ENCODE peak calls at places on chromosomes 4 and X, in six cellular contexts. R is upper lobe of right lung, U is PC-9, I is neural crest cell, N is colonic mucosa, J is GM12878. S is an unnamed sample.
A peak's percentile ranks its signal among the peaks of the same experiment; 100 is the strongest.

GRCh38 chr4:184596044-184596616 is 53.1 kb downstream of the CASP3 start:
- DNase-seq in R (no peak), U (no peak), I (no peak), N (no peak), J (no peak), S (no peak)

GRCh38 chr4:39051454-39051853 is 10.6 kb upstream of the KLHL5 start:
- DNase-seq in R (no peak), U (no peak), I (no peak), N (no peak), J (no peak), S (no peak)

GRCh38 chr4:59223292-59223941 is 1976.7 kb upstream of the ADGRL3 start:
- DNase-seq in R (no peak), U (no peak), I (no peak), N (no peak), J (no peak), S (no peak)

GRCh38 chr4:27692098-27692679 is 831.5 kb downstream of the STIM2 start:
- DNase-seq in R (no peak), U (peak; percentile 4), I (no peak), N (no peak), J (no peak), S (no peak)

GRCh38 chr4:107275192-107275591 is 239.1 kb upstream of the DKK2 start:
- DNase-seq in R (no peak), U (no peak), I (no peak), N (no peak), J (no peak), S (no peak)

GRCh38 chr4:57023104-57023503 is 44.4 kb downstream of the POLR2B start:
- DNase-seq in R (no peak), U (no peak), I (no peak), N (no peak), J (no peak), S (no peak)

GRCh38 chr4:145307120-145307519 is 126.7 kb upstream of the OTUD4 start:
- DNase-seq in R (no peak), U (no peak), I (no peak), N (no peak), J (no peak), S (no peak)

GRCh38 chr4:85681194-85681803 is 206.3 kb downstream of the ARHGAP24 start:
- DNase-seq in R (no peak), U (no peak), I (no peak), N (peak; percentile 33), J (no peak), S (no peak)

GRCh38 chr4:21469438-21470032 is 479.0 kb downstream of the KCNIP4 start:
- DNase-seq in R (no peak), U (no peak), I (no peak), N (no peak), J (no peak), S (no peak)

GRCh38 chrX:18617351-18617750 is 54.6 kb downstream of the RS1 start:
- DNase-seq in R (no peak), U (peak; percentile 20), I (no peak), N (peak; percentile 67), J (no peak), S (no peak)

GRCh38 chrX:48676106-48676892 is 7.3 kb upstream of the WAS start:
- DNase-seq in R (peak; percentile 94), U (peak; percentile 80), I (peak; percentile 74), N (peak; percentile 88), J (peak; percentile 61), S (peak; percentile 91)

GRCh38 chr4:30718021-30718888 is 1.9 kb upstream of the PCDH7 start:
- DNase-seq in R (no peak), U (peak; percentile 46), I (peak; percentile 57), N (peak; percentile 49), J (no peak), S (no peak)

GRCh38 chr4:30714408-30715031 is 5.6 kb upstream of the PCDH7 start:
- DNase-seq in R (no peak), U (peak; percentile 35), I (peak; percentile 53), N (peak; percentile 47), J (no peak), S (no peak)

GRCh38 chr4:30716671-30717207 is 3.4 kb upstream of the PCDH7 start:
- DNase-seq in R (no peak), U (peak; percentile 12), I (peak; percentile 22), N (peak; percentile 20), J (no peak), S (no peak)

GRCh38 chr4:30717208-30718020 is 2.8 kb upstream of the PCDH7 start:
- DNase-seq in R (peak; percentile 71), U (peak; percentile 60), I (peak; percentile 57), N (peak; percentile 37), J (no peak), S (no peak)

GRCh38 chr4:30716158-30716557 is 4.0 kb upstream of the PCDH7 start:
- DNase-seq in R (no peak), U (no peak), I (no peak), N (no peak), J (no peak), S (no peak)
- TF ChIP-seq CTCF in R (peak; percentile 51), U (peak; percentile 76), I (peak; percentile 71), N (peak; percentile 37), J (peak; percentile 51), S (no peak)

GRCh38 chr4:173519130-173520101 is 10.6 kb downstream of the HAND2 start:
- DNase-seq in R (no peak), U (no peak), I (no peak), N (no peak), J (no peak), S (no peak)

GRCh38 chr4:173521474-173522159 is 8.4 kb downstream of the HAND2 start:
- DNase-seq in R (no peak), U (no peak), I (no peak), N (no peak), J (no peak), S (no peak)

GRCh38 chr4:173522874-173523395 is 7.1 kb downstream of the HAND2 start:
- DNase-seq in R (no peak), U (no peak), I (no peak), N (no peak), J (no peak), S (peak; percentile 70)

GRCh38 chr4:173522160-173522873 is 7.7 kb downstream of the HAND2 start:
- DNase-seq in R (no peak), U (no peak), I (no peak), N (peak; percentile 60), J (no peak), S (peak; percentile 95)

GRCh38 chr4:173520921-173521473 is 9.0 kb downstream of the HAND2 start:
- DNase-seq in R (no peak), U (no peak), I (no peak), N (no peak), J (no peak), S (no peak)
- TF ChIP-seq CTCF in R (no peak), U (no peak), I (no peak), N (no peak), J (no peak), S (no peak)

GRCh38 chrX:68594769-68595168 is 52.7 kb upstream of the STARD8 start:
- DNase-seq in R (no peak), U (no peak), I (no peak), N (no peak), J (no peak), S (no peak)

DNA sequence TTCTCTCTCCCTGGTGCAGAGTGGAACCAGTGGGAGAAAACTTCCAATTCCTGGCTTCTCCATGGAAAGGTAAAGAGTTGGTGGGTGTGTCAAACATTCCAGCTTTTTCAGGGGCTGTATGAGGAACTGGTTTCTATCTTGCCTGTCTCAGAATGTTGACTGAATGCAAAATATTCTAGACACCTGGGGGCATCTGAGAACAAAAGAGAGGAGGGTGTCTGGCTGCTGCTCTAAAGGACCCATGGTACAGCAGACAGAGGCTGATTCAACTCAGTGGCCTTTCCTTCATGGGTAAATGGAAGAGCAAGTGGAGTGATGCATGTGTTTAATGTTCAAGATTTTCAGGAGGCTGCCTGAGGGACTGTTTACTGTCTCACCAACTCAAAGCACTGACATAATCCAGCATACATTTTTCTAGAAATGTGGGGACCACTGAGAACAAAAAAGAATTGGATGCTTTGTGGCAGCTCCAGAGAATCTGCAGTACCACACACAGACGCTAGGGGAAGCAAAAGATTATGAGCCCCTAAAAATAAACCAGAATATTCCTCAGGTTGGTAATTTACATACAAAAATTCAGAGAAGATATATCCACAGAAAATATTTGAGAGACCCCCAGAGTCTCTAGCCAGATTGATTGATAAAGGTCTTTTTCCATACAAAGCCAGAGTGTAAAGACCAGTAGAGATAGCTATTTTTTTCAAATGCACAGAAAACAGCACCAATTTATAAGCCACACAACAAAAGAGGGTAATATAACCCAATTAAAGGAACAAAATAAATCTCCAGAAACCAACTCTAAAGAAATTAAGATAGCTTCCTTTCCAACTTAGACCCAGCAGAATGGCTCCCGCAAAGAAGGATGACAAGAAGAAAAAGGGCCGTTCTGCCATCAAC is 48.0 kb upstream of the STARD8 start:
- DNase-seq in R (no peak), U (no peak), I (no peak), N (no peak), J (no peak), S (no peak)
- TF ChIP-seq CTCF in R (peak; percentile 68), U (peak; percentile 80), I (peak; percentile 65), N (peak; percentile 69), J (peak; percentile 15), S (no peak)

GRCh38 chrX:153576239-153576870 is 22.6 kb downstream of the CCNQ start:
- DNase-seq in R (no peak), U (no peak), I (no peak), N (no peak), J (no peak), S (no peak)

GRCh38 chrX:153576961-153577360 is 22.0 kb downstream of the CCNQ start:
- DNase-seq in R (no peak), U (no peak), I (no peak), N (no peak), J (no peak), S (no peak)

GRCh38 chrX:153572601-153573000 is 26.3 kb downstream of the CCNQ start:
- DNase-seq in R (no peak), U (no peak), I (no peak), N (no peak), J (no peak), S (no peak)

GRCh38 chrX:153571159-153571908 is 27.6 kb downstream of the CCNQ start:
- DNase-seq in R (no peak), U (no peak), I (no peak), N (no peak), J (no peak), S (no peak)

DNA sequence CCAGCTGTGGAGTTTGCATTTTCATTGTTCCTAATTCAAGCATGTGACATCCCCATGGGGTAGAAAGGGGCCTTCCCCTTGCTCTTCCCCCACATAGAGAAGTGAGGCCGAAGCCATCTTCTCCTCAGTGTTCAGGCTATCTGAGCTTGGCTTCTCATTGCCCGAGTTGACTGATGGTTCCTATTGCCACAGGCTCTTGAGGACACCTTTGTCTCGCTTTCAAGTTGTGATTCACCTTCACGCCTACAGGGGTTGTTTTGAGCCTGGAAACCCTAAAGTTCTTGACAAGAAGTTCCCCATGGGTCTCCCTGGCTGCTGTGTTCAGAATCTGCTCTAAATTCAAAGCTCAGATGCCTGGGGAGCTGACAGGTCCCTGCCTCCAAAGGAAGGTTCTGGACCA is 24.9 kb downstream of the CCNQ start:
- DNase-seq in R (no peak), U (no peak), I (no peak), N (no peak), J (no peak), S (no peak)
- TF ChIP-seq CTCF in R (no peak), U (no peak), I (no peak), N (no peak), J (peak; percentile 2), S (no peak)

S was measured in coronary artery.